ENCODE peak calls at places on chromosomes 4 and X, in four cellular contexts. J, H, G and E are unnamed samples.

GRCh38 chrX:147602297-147602696 is 309.4 kb upstream of the FMR1 start:
- DNase-seq in G (no peak), H (no peak), J (no peak), E (no peak)

GRCh38 chr4:48420172-48420571 is 63.0 kb upstream of the SLC10A4 start:
- DNase-seq in G (no peak), J (no peak), H (no peak), E (no peak)

GRCh38 chr4:18847276-18847890 is 825.8 kb upstream of the LCORL start:
- DNase-seq in J (no peak), G (no peak), H (no peak), E (no peak)

GRCh38 chr4:121551881-121552280 is 144.9 kb downstream of the ANXA5 start:
- DNase-seq in J (no peak), G (no peak), H (no peak), E (no peak)

GRCh38 chr4:108160741-108161352 is 7.9 kb downstream of the LEF1 start:
- DNase-seq in H (no peak), J (no peak), G (no peak), E (no peak)

GRCh38 chr4:186653973-186654372 is 69.7 kb downstream of the FAT1 start:
- DNase-seq in H (no peak), G (no peak), J (no peak), E (no peak)

GRCh38 chrX:133645977-133646750 is 230.9 kb upstream of the GPC4 start:
- DNase-seq in J (no peak), H (no peak), G (no peak), E (no peak)

GRCh38 chr4:122045533-122045932 is 93.7 kb upstream of the TRPC3 start:
- DNase-seq in H (no peak), G (peak; percentile 97), J (no peak), E (peak; percentile 67)

GRCh38 chr4:144648042-144648441 is 2.1 kb downstream of the HHIP start:
- DNase-seq in H (no peak), J (no peak), G (no peak), E (no peak)

GRCh38 chrX:129659861-129660260 is 5.1 kb upstream of the APLN start:
- DNase-seq in G (no peak), J (no peak), H (no peak), E (no peak)

GRCh38 chr4:121950680-121951569 is 935 bp downstream of the TRPC3 start:
- DNase-seq in J (peak; percentile 52), G (no peak), H (no peak), E (no peak)

GRCh38 chr4:113884655-113885054 is 94.8 kb downstream of the ARSJ start:
- DNase-seq in J (no peak), H (no peak), G (no peak), E (no peak)

GRCh38 chr4:15233626-15234025 is 194.2 kb upstream of the C1QTNF7 start:
- DNase-seq in G (no peak), H (no peak), J (no peak), E (no peak)

GRCh38 chrX:47514553-47515235 is 31.7 kb upstream of the ZNF41 start:
- DNase-seq in G (no peak), H (no peak), J (no peak), E (no peak)

GRCh38 chrX:132833373-132833772 is 125.1 kb downstream of the HS6ST2 start:
- DNase-seq in H (no peak), G (no peak), J (no peak), E (no peak)

GRCh38 chr4:185134176-185134869 is 8.7 kb upstream of the SLC25A4 start:
- DNase-seq in J (no peak), H (no peak), G (no peak), E (no peak)

GRCh38 chrX:15382809-15383208 is 1.4 kb downstream of the VEGFD start:
- DNase-seq in G (no peak), J (no peak), H (no peak), E (no peak)

GRCh38 chr4:113026556-113026955 is 22.9 kb upstream of the ANK2 start:
- DNase-seq in J (no peak), H (no peak), G (no peak), E (peak; percentile 10)

GRCh38 chr4:123163501-123163900 is 233.1 kb upstream of the SPRY1 start:
- DNase-seq in G (no peak), J (no peak), H (no peak), E (no peak)

GRCh38 chrX:119790977-119791436 is 423 bp downstream of the RPL39 start:
- DNase-seq in G (no peak), J (no peak), H (no peak), E (no peak)

GRCh38 chr4:27278615-27279014 is 418.0 kb downstream of the STIM2 start:
- DNase-seq in H (no peak), J (no peak), G (peak; percentile 1), E (no peak)

GRCh38 chrX:39854772-39855747 is 242.7 kb downstream of the BCOR start:
- DNase-seq in H (peak; percentile 82), J (no peak), G (no peak), E (no peak)

GRCh38 chrX:135973548-135974278 is at the start of gene MMGT1:
- DNase-seq in H (peak; percentile 50), G (peak; percentile 61), J (peak; percentile 91), E (peak; percentile 37)

GRCh38 chrX:109472939-109473713 is 8.8 kb downstream of the GUCY2F start:
- DNase-seq in H (no peak), G (no peak), J (no peak), E (no peak)

GRCh38 chrX:68685722-68686683 is 38.5 kb downstream of the STARD8 start:
- DNase-seq in G (no peak), H (no peak), J (peak; percentile 73), E (no peak)

GRCh38 chr4:106312997-106313522 is 2.9 kb downstream of the TBCK start:
- DNase-seq in H (no peak), G (no peak), J (no peak), E (no peak)

GRCh38 chr4:100417565-100417964 is 100.3 kb downstream of the EMCN start:
- DNase-seq in J (no peak), H (no peak), G (peak; percentile 19), E (no peak)

GRCh38 chr4:142645478-142646108 is 200.5 kb downstream of the INPP4B start:
- DNase-seq in H (no peak), G (no peak), J (no peak), E (no peak)

GRCh38 chrX:69362889-69363288 is 141.2 kb upstream of the NALF2 start:
- DNase-seq in H (no peak), G (peak; percentile 65), J (peak; percentile 59), E (peak; percentile 49)

GRCh38 chr4:128163177-128164117 is 102.3 kb downstream of the LARP1B start:
- DNase-seq in J (no peak), G (peak; percentile 46), H (no peak), E (no peak)

GRCh38 chr4:74531952-74532794 is 87.2 kb downstream of the AREG start:
- DNase-seq in H (peak; percentile 8), J (no peak), G (no peak), E (peak; percentile 47)

GRCh38 chr4:169410839-169411770 is 140.3 kb upstream of the SH3RF1 start:
- DNase-seq in H (peak; percentile 93), G (peak; percentile 44), J (no peak), E (peak; percentile 77)

GRCh38 chr4:138540056-138540800 is 298.1 kb upstream of the SLC7A11 start:
- DNase-seq in J (no peak), H (no peak), G (no peak), E (peak; percentile 4)

DNA sequence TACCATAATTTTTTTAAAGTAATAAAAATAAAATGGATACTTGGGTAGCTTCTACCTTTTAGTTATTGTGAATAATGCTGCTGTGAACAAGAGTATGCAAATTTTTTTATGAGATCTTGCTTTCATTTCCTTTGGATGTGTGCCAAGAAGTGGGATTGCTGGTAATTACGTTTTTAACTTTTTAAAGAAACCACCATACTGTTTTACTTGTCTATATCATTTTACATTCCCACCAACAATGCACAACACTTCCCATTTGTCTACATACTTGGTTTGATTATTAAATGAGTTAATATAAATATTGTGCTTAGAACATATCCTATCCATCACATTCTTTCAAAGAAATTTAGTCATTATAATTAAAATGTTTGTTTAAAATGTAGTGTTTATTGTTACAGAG is 3.9 kb upstream of the SULT1B1 start:
- DNase-seq in H (no peak), J (no peak), G (no peak), E (no peak)
- H3K4me3 ChIP-seq in H (no peak overlapping the region), J (no peak overlapping the region), G (no peak overlapping the region), E (no peak overlapping the region)

GRCh38 chr4:150149381-150149780 is 71.1 kb downstream of the DCLK2 start:
- DNase-seq in G (no peak), J (no peak), H (no peak), E (no peak)

GRCh38 chr4:150140774-150141400 is 62.6 kb downstream of the DCLK2 start:
- DNase-seq in H (no peak), J (no peak), G (no peak), E (no peak)

GRCh38 chr4:150145950-150146340 is 67.7 kb downstream of the DCLK2 start:
- DNase-seq in H (no peak), G (no peak), J (no peak), E (no peak)

GRCh38 chr4:150142831-150143230 is 64.6 kb downstream of the DCLK2 start:
- DNase-seq in J (no peak), H (no peak), G (no peak), E (no peak)

DNA sequence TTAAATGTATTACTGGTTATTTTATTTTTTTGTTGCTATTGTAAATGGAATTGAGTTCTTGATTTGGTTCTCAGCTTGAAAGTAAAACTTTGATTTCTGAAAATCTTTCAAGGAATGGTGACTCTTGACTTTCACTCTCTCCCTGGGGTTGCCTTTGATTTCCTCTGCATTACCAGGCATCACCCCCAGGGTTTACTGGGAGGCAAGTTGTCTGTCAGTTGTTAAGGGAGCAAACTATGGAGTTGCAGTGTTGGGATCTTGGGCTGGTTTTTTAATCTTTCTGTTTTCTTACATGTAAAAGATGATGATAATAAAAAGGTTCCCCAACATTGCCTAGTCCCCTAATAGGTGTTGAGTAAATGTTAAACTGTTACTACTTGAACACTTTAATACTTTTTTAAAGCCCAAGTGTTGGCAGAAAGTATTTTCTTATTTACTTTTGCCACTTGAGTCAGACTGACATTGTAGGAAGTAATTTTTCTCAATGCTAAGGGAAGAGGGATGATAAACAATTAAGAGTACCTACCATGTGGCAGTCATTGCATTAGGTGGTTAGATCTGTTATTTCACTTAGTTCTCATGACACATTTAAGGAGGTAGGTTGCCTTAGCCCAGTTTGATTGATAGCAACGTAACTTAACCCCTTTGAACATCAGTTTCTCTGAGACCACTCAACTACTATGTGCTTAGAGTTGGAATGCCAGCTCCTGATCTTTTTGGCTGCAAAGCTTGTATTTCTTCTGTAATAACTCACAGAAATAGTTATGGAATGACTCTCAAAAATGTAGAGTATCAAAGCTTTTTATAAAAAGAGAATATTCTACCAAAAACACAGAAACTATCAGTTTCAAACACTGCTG is 67.1 kb downstream of the DCLK2 start:
- DNase-seq in J (no peak), G (no peak), H (no peak), E (no peak)
- TF ChIP-seq CTCF in J (no peak), G (peak; percentile 37), H (no peak), E (peak; percentile 10)

GRCh38 chr4:140497776-140498636 is at the start of gene MGAT4D:
- DNase-seq in H (no peak), J (no peak), G (no peak), E (no peak)
- H3K4me3 ChIP-seq in H (no peak within 1 kb of the TSS), J (peak within 1 kb of the TSS; percentile 27), G (no peak within 1 kb of the TSS), E (no peak within 1 kb of the TSS)

GRCh38 chrX:71867680-71868079 is 43.0 kb upstream of the NHSL2 start:
- DNase-seq in H (no peak), G (no peak), J (no peak), E (no peak)

GRCh38 chrX:71873459-71873833 is 37.2 kb upstream of the NHSL2 start:
- DNase-seq in J (no peak), G (no peak), H (no peak), E (no peak)

GRCh38 chrX:71871367-71871766 is 39.3 kb upstream of the NHSL2 start:
- DNase-seq in H (no peak), G (no peak), J (no peak), E (no peak)

GRCh38 chrX:71872542-71873458 is 37.8 kb upstream of the NHSL2 start:
- DNase-seq in G (no peak), J (no peak), H (no peak), E (no peak)

GRCh38 chrX:71870337-71871098 is 40.1 kb upstream of the NHSL2 start:
- DNase-seq in H (no peak), G (peak; percentile 3), J (no peak), E (no peak)
- TF ChIP-seq CTCF in H (peak; percentile 7), G (peak; percentile 29), J (no peak), E (peak; percentile 5)